ENCODE peak calls at places on chromosomes 7 and 10, in six cellular contexts. One of them, this sample, is unnamed.

GRCh38 chr10:30036811-30037210 is 22.6 kb downstream of the JCAD start:
- DNase-seq in astrocyte: peak; percentile 23
- DNase-seq in epithelial cell of esophagus: no peak
- DNase-seq in CD8-positive, alpha-beta T cell: no peak
- DNase-seq in fibroblast of the aortic adventitia: no peak
- DNase-seq in neural crest cell: no peak
- DNase-seq in this sample: no peak

GRCh38 chr7:3955751-3956696 is 655.0 kb downstream of the SDK1 start:
- DNase-seq in epithelial cell of esophagus: peak; percentile 92
- DNase-seq in astrocyte: peak; percentile 63
- DNase-seq in CD8-positive, alpha-beta T cell: no peak
- DNase-seq in fibroblast of the aortic adventitia: no peak
- DNase-seq in neural crest cell: no peak
- DNase-seq in this sample: no peak

GRCh38 chr7:79489371-79489770 is 35.9 kb upstream of the MAGI2 start:
- DNase-seq in CD8-positive, alpha-beta T cell: no peak
- DNase-seq in astrocyte: no peak
- DNase-seq in epithelial cell of esophagus: no peak
- DNase-seq in fibroblast of the aortic adventitia: no peak
- DNase-seq in neural crest cell: no peak
- DNase-seq in this sample: no peak

GRCh38 chr10:103661198-103661950 is 167.9 kb downstream of the NEURL1 start:
- DNase-seq in epithelial cell of esophagus: no peak
- DNase-seq in fibroblast of the aortic adventitia: peak; percentile 93
- DNase-seq in astrocyte: peak; percentile 81
- DNase-seq in CD8-positive, alpha-beta T cell: peak; percentile 72
- DNase-seq in neural crest cell: peak; percentile 24
- DNase-seq in this sample: peak; percentile 90

GRCh38 chr10:84193846-84194423 is 402 bp upstream of the CDHR1 start:
- DNase-seq in neural crest cell: no peak
- DNase-seq in epithelial cell of esophagus: no peak
- DNase-seq in fibroblast of the aortic adventitia: peak; percentile 2
- DNase-seq in astrocyte: no peak
- DNase-seq in CD8-positive, alpha-beta T cell: no peak
- DNase-seq in this sample: no peak

GRCh38 chr10:42975005-42975493 is 101.8 kb upstream of the RET start:
- DNase-seq in CD8-positive, alpha-beta T cell: no peak
- DNase-seq in neural crest cell: no peak
- DNase-seq in epithelial cell of esophagus: no peak
- DNase-seq in fibroblast of the aortic adventitia: no peak
- DNase-seq in astrocyte: no peak
- DNase-seq in this sample: no peak

GRCh38 chr7:46507601-46508000 is 586.5 kb upstream of the IGFBP3 start:
- DNase-seq in neural crest cell: no peak
- DNase-seq in astrocyte: no peak
- DNase-seq in epithelial cell of esophagus: no peak
- DNase-seq in CD8-positive, alpha-beta T cell: no peak
- DNase-seq in fibroblast of the aortic adventitia: no peak
- DNase-seq in this sample: no peak

GRCh38 chr7:29754874-29755490 is 51.3 kb upstream of the WIPF3 start:
- DNase-seq in CD8-positive, alpha-beta T cell: no peak
- DNase-seq in neural crest cell: no peak
- DNase-seq in fibroblast of the aortic adventitia: no peak
- DNase-seq in astrocyte: no peak
- DNase-seq in epithelial cell of esophagus: no peak
- DNase-seq in this sample: no peak

GRCh38 chr10:88680958-88681357 is 16.7 kb downstream of the LIPF start:
- DNase-seq in neural crest cell: no peak
- DNase-seq in fibroblast of the aortic adventitia: no peak
- DNase-seq in CD8-positive, alpha-beta T cell: no peak
- DNase-seq in astrocyte: no peak
- DNase-seq in epithelial cell of esophagus: peak; percentile 38
- DNase-seq in this sample: no peak

GRCh38 chr7:2670720-2671391 is 17.1 kb upstream of the AMZ1 start:
- DNase-seq in fibroblast of the aortic adventitia: peak; percentile 56
- DNase-seq in epithelial cell of esophagus: peak; percentile 58
- DNase-seq in neural crest cell: peak; percentile 81
- DNase-seq in astrocyte: no peak
- DNase-seq in CD8-positive, alpha-beta T cell: peak; percentile 66
- DNase-seq in this sample: peak; percentile 88

GRCh38 chr10:22043327-22043633 is 39.8 kb upstream of the DNAJC1 start:
- DNase-seq in CD8-positive, alpha-beta T cell: no peak
- DNase-seq in neural crest cell: no peak
- DNase-seq in epithelial cell of esophagus: no peak
- DNase-seq in fibroblast of the aortic adventitia: no peak
- DNase-seq in astrocyte: no peak
- DNase-seq in this sample: no peak

GRCh38 chr10:104209575-104210198 is 22.5 kb downstream of the CFAP43 start:
- DNase-seq in CD8-positive, alpha-beta T cell: peak; percentile 32
- DNase-seq in fibroblast of the aortic adventitia: peak; percentile 60
- DNase-seq in epithelial cell of esophagus: peak; percentile 57
- DNase-seq in astrocyte: peak; percentile 3
- DNase-seq in neural crest cell: peak; percentile 36
- DNase-seq in this sample: peak; percentile 36

GRCh38 chr7:68622500-68622899 is 975.8 kb upstream of the AUTS2 start:
- DNase-seq in epithelial cell of esophagus: no peak
- DNase-seq in neural crest cell: no peak
- DNase-seq in fibroblast of the aortic adventitia: no peak
- DNase-seq in CD8-positive, alpha-beta T cell: no peak
- DNase-seq in astrocyte: no peak
- DNase-seq in this sample: no peak

GRCh38 chr7:158094671-158095256 is 492.9 kb downstream of the PTPRN2 start:
- DNase-seq in epithelial cell of esophagus: no peak
- DNase-seq in astrocyte: no peak
- DNase-seq in neural crest cell: no peak
- DNase-seq in fibroblast of the aortic adventitia: no peak
- DNase-seq in CD8-positive, alpha-beta T cell: no peak
- DNase-seq in this sample: no peak

GRCh38 chr7:153584132-153584531 is 468.1 kb upstream of the DPP6 start:
- DNase-seq in fibroblast of the aortic adventitia: no peak
- DNase-seq in epithelial cell of esophagus: no peak
- DNase-seq in CD8-positive, alpha-beta T cell: no peak
- DNase-seq in astrocyte: no peak
- DNase-seq in neural crest cell: no peak
- DNase-seq in this sample: no peak

GRCh38 chr7:38934536-38934935 is 25.5 kb upstream of the VPS41 start:
- DNase-seq in CD8-positive, alpha-beta T cell: no peak
- DNase-seq in epithelial cell of esophagus: peak; percentile 63
- DNase-seq in fibroblast of the aortic adventitia: no peak
- DNase-seq in neural crest cell: no peak
- DNase-seq in astrocyte: peak; percentile 4
- DNase-seq in this sample: no peak

GRCh38 chr10:126049741-126050140 is 153.4 kb downstream of the FANK1 start:
- DNase-seq in CD8-positive, alpha-beta T cell: no peak
- DNase-seq in neural crest cell: no peak
- DNase-seq in epithelial cell of esophagus: peak; percentile 80
- DNase-seq in fibroblast of the aortic adventitia: peak; percentile 86
- DNase-seq in astrocyte: peak; percentile 85
- DNase-seq in this sample: no peak

GRCh38 chr10:74223755-74224530 is 72.9 kb downstream of the ADK start:
- DNase-seq in CD8-positive, alpha-beta T cell: no peak
- DNase-seq in fibroblast of the aortic adventitia: peak; percentile 63
- DNase-seq in neural crest cell: no peak
- DNase-seq in astrocyte: peak; percentile 81
- DNase-seq in epithelial cell of esophagus: peak; percentile 78
- DNase-seq in this sample: no peak

GRCh38 chr10:113616244-113617074 is 47.4 kb downstream of the NRAP start:
- DNase-seq in astrocyte: no peak
- DNase-seq in epithelial cell of esophagus: peak; percentile 13
- DNase-seq in CD8-positive, alpha-beta T cell: no peak
- DNase-seq in neural crest cell: peak; percentile 36
- DNase-seq in fibroblast of the aortic adventitia: no peak
- DNase-seq in this sample: no peak
- TF ChIP-seq CTCF in astrocyte: peak; percentile 37
- TF ChIP-seq CTCF in epithelial cell of esophagus: peak; percentile 36
- TF ChIP-seq CTCF in CD8-positive, alpha-beta T cell: no peak
- TF ChIP-seq CTCF in neural crest cell: peak; percentile 60
- TF ChIP-seq CTCF in fibroblast of the aortic adventitia: peak; percentile 19
- TF ChIP-seq CTCF in this sample: no peak

GRCh38 chr10:121975295-121976086 is 474 bp upstream of the NSMCE4A start:
- DNase-seq in CD8-positive, alpha-beta T cell: no peak
- DNase-seq in epithelial cell of esophagus: no peak
- DNase-seq in astrocyte: no peak
- DNase-seq in fibroblast of the aortic adventitia: no peak
- DNase-seq in neural crest cell: no peak
- DNase-seq in this sample: peak; percentile 42
- TF ChIP-seq CTCF in CD8-positive, alpha-beta T cell: no peak
- TF ChIP-seq CTCF in epithelial cell of esophagus: peak; percentile 29
- TF ChIP-seq CTCF in astrocyte: peak; percentile 35
- TF ChIP-seq CTCF in fibroblast of the aortic adventitia: peak; percentile 41
- TF ChIP-seq CTCF in neural crest cell: no peak
- TF ChIP-seq CTCF in this sample: no peak

GRCh38 chr7:151152935-151153513 is 14.5 kb downstream of the GBX1 start:
- DNase-seq in CD8-positive, alpha-beta T cell: no peak
- DNase-seq in neural crest cell: no peak
- DNase-seq in epithelial cell of esophagus: no peak
- DNase-seq in fibroblast of the aortic adventitia: no peak
- DNase-seq in astrocyte: no peak
- DNase-seq in this sample: no peak
- TF ChIP-seq CTCF in CD8-positive, alpha-beta T cell: no peak
- TF ChIP-seq CTCF in neural crest cell: no peak
- TF ChIP-seq CTCF in epithelial cell of esophagus: peak; percentile 18
- TF ChIP-seq CTCF in fibroblast of the aortic adventitia: peak; percentile 38
- TF ChIP-seq CTCF in astrocyte: peak; percentile 7
- TF ChIP-seq CTCF in this sample: no peak

GRCh38 chr7:34900891-34901493 is 136.3 kb downstream of the DPY19L1 start:
- DNase-seq in fibroblast of the aortic adventitia: peak; percentile 2
- DNase-seq in astrocyte: no peak
- DNase-seq in CD8-positive, alpha-beta T cell: no peak
- DNase-seq in epithelial cell of esophagus: peak; percentile 12
- DNase-seq in neural crest cell: no peak
- DNase-seq in this sample: peak; percentile 47
- TF ChIP-seq CTCF in fibroblast of the aortic adventitia: no peak
- TF ChIP-seq CTCF in astrocyte: no peak
- TF ChIP-seq CTCF in CD8-positive, alpha-beta T cell: no peak
- TF ChIP-seq CTCF in epithelial cell of esophagus: peak; percentile 9
- TF ChIP-seq CTCF in neural crest cell: no peak
- TF ChIP-seq CTCF in this sample: peak; percentile 12

DNA sequence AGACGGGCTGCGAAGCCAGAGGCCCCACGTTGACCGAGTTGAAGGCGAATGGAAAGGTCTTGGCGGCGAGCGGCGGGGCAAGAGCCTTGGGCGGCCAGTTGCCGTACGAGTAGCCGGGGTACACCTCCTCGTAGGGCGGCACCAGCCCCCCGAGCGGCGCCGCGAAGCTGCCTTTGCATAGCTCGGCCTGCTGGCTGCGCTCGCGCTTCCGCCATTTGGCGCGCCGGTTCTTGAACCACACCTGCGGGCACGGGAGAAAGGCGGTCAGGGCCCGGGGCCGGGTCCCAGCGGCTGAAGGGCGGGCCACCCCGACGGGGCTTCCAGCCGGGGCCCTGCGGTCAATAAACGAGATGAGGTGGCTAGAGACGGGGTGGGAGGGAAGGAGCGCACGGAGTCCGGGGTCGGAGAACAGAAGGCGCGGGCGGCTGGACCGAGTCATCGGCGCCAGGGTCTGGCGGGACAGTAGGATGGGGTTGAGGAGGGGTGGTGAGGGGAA is 4.8 kb downstream of the ELOVL3 start:
- DNase-seq in astrocyte: no peak
- DNase-seq in fibroblast of the aortic adventitia: no peak
- DNase-seq in neural crest cell: no peak
- DNase-seq in CD8-positive, alpha-beta T cell: peak; percentile 60
- DNase-seq in epithelial cell of esophagus: peak; percentile 58
- DNase-seq in this sample: peak; percentile 77
- TF ChIP-seq CTCF in astrocyte: no peak
- TF ChIP-seq CTCF in fibroblast of the aortic adventitia: peak; percentile 22
- TF ChIP-seq CTCF in neural crest cell: peak; percentile 35
- TF ChIP-seq CTCF in CD8-positive, alpha-beta T cell: no peak
- TF ChIP-seq CTCF in epithelial cell of esophagus: peak; percentile 34
- TF ChIP-seq CTCF in this sample: peak; percentile 50

GRCh38 chr10:102117391-102118159 is 2.6 kb downstream of the LDB1 start:
- DNase-seq in astrocyte: peak; percentile 48
- DNase-seq in fibroblast of the aortic adventitia: peak; percentile 82
- DNase-seq in neural crest cell: peak; percentile 44
- DNase-seq in CD8-positive, alpha-beta T cell: peak; percentile 79
- DNase-seq in epithelial cell of esophagus: peak; percentile 68
- DNase-seq in this sample: no peak
- TF ChIP-seq CTCF in astrocyte: peak; percentile 11
- TF ChIP-seq CTCF in fibroblast of the aortic adventitia: no peak
- TF ChIP-seq CTCF in neural crest cell: peak; percentile 34
- TF ChIP-seq CTCF in CD8-positive, alpha-beta T cell: no peak
- TF ChIP-seq CTCF in epithelial cell of esophagus: peak; percentile 28
- TF ChIP-seq CTCF in this sample: no peak

GRCh38 chr7:22435720-22436119 is 64.3 kb downstream of the STEAP1B start:
- DNase-seq in epithelial cell of esophagus: no peak
- DNase-seq in astrocyte: no peak
- DNase-seq in fibroblast of the aortic adventitia: no peak
- DNase-seq in CD8-positive, alpha-beta T cell: no peak
- DNase-seq in neural crest cell: no peak
- DNase-seq in this sample: no peak

GRCh38 chr7:22432203-22432718 is 67.7 kb downstream of the STEAP1B start:
- DNase-seq in neural crest cell: no peak
- DNase-seq in fibroblast of the aortic adventitia: no peak
- DNase-seq in CD8-positive, alpha-beta T cell: no peak
- DNase-seq in epithelial cell of esophagus: no peak
- DNase-seq in astrocyte: no peak
- DNase-seq in this sample: no peak

GRCh38 chr7:22438994-22439393 is 61.0 kb downstream of the STEAP1B start:
- DNase-seq in neural crest cell: no peak
- DNase-seq in epithelial cell of esophagus: no peak
- DNase-seq in astrocyte: no peak
- DNase-seq in fibroblast of the aortic adventitia: no peak
- DNase-seq in CD8-positive, alpha-beta T cell: no peak
- DNase-seq in this sample: no peak

GRCh38 chr7:22433710-22434460 is 66.1 kb downstream of the STEAP1B start:
- DNase-seq in neural crest cell: no peak
- DNase-seq in epithelial cell of esophagus: peak; percentile 94
- DNase-seq in fibroblast of the aortic adventitia: peak; percentile 10
- DNase-seq in astrocyte: peak; percentile 10
- DNase-seq in CD8-positive, alpha-beta T cell: no peak
- DNase-seq in this sample: no peak

GRCh38 chr7:22435105-22435504 is 64.9 kb downstream of the STEAP1B start:
- DNase-seq in epithelial cell of esophagus: no peak
- DNase-seq in neural crest cell: no peak
- DNase-seq in astrocyte: no peak
- DNase-seq in CD8-positive, alpha-beta T cell: no peak
- DNase-seq in fibroblast of the aortic adventitia: no peak
- DNase-seq in this sample: peak; percentile 43
- TF ChIP-seq CTCF in epithelial cell of esophagus: no peak
- TF ChIP-seq CTCF in neural crest cell: no peak
- TF ChIP-seq CTCF in astrocyte: no peak
- TF ChIP-seq CTCF in CD8-positive, alpha-beta T cell: no peak
- TF ChIP-seq CTCF in fibroblast of the aortic adventitia: no peak
- TF ChIP-seq CTCF in this sample: no peak

GRCh38 chr10:31620236-31621151 is 301.5 kb downstream of the ZEB1 start:
- DNase-seq in CD8-positive, alpha-beta T cell: no peak
- DNase-seq in fibroblast of the aortic adventitia: peak; percentile 93
- DNase-seq in epithelial cell of esophagus: no peak
- DNase-seq in astrocyte: peak; percentile 91
- DNase-seq in neural crest cell: no peak
- DNase-seq in this sample: no peak
- TF ChIP-seq CTCF in CD8-positive, alpha-beta T cell: no peak
- TF ChIP-seq CTCF in fibroblast of the aortic adventitia: peak; percentile 56
- TF ChIP-seq CTCF in epithelial cell of esophagus: no peak
- TF ChIP-seq CTCF in astrocyte: no peak
- TF ChIP-seq CTCF in neural crest cell: no peak
- TF ChIP-seq CTCF in this sample: no peak

GRCh38 chr7:16702433-16702832 is 51.1 kb upstream of the TSPAN13 start:
- DNase-seq in epithelial cell of esophagus: no peak
- DNase-seq in neural crest cell: no peak
- DNase-seq in fibroblast of the aortic adventitia: no peak
- DNase-seq in astrocyte: no peak
- DNase-seq in CD8-positive, alpha-beta T cell: no peak
- DNase-seq in this sample: no peak
- TF ChIP-seq CTCF in epithelial cell of esophagus: no peak
- TF ChIP-seq CTCF in neural crest cell: no peak
- TF ChIP-seq CTCF in fibroblast of the aortic adventitia: no peak
- TF ChIP-seq CTCF in astrocyte: no peak
- TF ChIP-seq CTCF in CD8-positive, alpha-beta T cell: no peak
- TF ChIP-seq CTCF in this sample: no peak